ENCODE peak calls at places on chromosomes 11 and 22, in seven cellular contexts. S is right lobe of liver; Y is stimulated activated CD4-positive, alpha-beta T cell treated with anti-CD3 and anti-CD28 coated beads, Interleukin-2, amount 100 ng/mL, for 48 hours; M is activated T-cell treated with anti-CD3 and anti-CD28 coated beads, Interleukin-2, amount 50 U/mL, for 72 hours; C is stimulated activated CD8-positive, alpha-beta memory T cell treated with anti-CD3 and anti-CD28 coated beads, Interleukin-12 subunit alpha, Interleukin-12 subunit beta, amount 100 ng/mL, for 1 hour; X is EH; U is A172. V is an unnamed sample.
A peak's percentile ranks its signal among the peaks of the same experiment; 100 is the strongest.

GRCh38 chr11:17550455-17551346 is 3.6 kb downstream of the OTOG start:
- DNase-seq in S (no peak), Y (no peak), M (no peak), C (no peak), X (no peak), U (no peak), V (no peak)

GRCh38 chr11:16292167-16292859 is 64.0 kb downstream of the SOX6 start:
- DNase-seq in S (no peak), Y (no peak), M (no peak), C (no peak), X (no peak), U (no peak), V (no peak)

GRCh38 chr11:118939412-118939915 is 13.7 kb upstream of the BCL9L start:
- DNase-seq in S (no peak), Y (no peak), M (no peak), C (no peak), X (no peak), U (no peak), V (no peak)

GRCh38 chr11:134689886-134690285 is 277.8 kb upstream of the B3GAT1 start:
- DNase-seq in S (no peak), Y (no peak), M (no peak), C (no peak), X (no peak), U (no peak), V (no peak)

GRCh38 chr11:66743271-66743968 is 14.4 kb upstream of the SPTBN2 start:
- DNase-seq in S (no peak), Y (no peak), M (no peak), C (no peak), X (no peak), U (peak; percentile 30), V (no peak)

GRCh38 chr11:1146311-1146864 is 11.4 kb upstream of the MUC5AC start:
- DNase-seq in S (no peak), Y (no peak), M (no peak), C (no peak), X (no peak), U (no peak), V (no peak)

GRCh38 chr11:83537131-83537610 is 251.0 kb upstream of the CCDC90B start:
- DNase-seq in S (no peak), Y (no peak), M (no peak), C (no peak), X (no peak), U (no peak), V (no peak)

GRCh38 chr22:37802310-37803194 is 5.2 kb upstream of the GCAT start:
- DNase-seq in S (peak; percentile 64), Y (no peak), M (peak; percentile 37), C (no peak), X (peak; percentile 57), U (no peak), V (no peak)

GRCh38 chr11:8011981-8012444 is 24.9 kb downstream of the EIF3F start:
- DNase-seq in S (no peak), Y (no peak), M (no peak), C (no peak), X (peak; percentile 98), U (peak; percentile 97), V (peak; percentile 59)

GRCh38 chr22:40534379-40535188 is 101.9 kb downstream of the MRTFA start:
- DNase-seq in S (no peak), Y (no peak), M (no peak), C (no peak), X (peak; percentile 82), U (peak; percentile 31), V (no peak)

GRCh38 chr11:83681944-83682644 is 395.9 kb upstream of the CCDC90B start:
- DNase-seq in S (no peak), Y (no peak), M (no peak), C (no peak), X (no peak), U (no peak), V (no peak)

GRCh38 chr11:86091566-86091965 is 22.7 kb upstream of the PICALM start:
- DNase-seq in S (no peak), Y (no peak), M (no peak), C (no peak), X (peak; percentile 91), U (peak; percentile 52), V (no peak)

GRCh38 chr22:46974631-46975585 is 212.5 kb downstream of the TBC1D22A start:
- DNase-seq in S (no peak), Y (no peak), M (no peak), C (no peak), X (no peak), U (no peak), V (no peak)

V was measured in kidney epithelial cell.